ENCODE peak calls at places on chromosome 11, in four cellular contexts. One of them, this sample, is unnamed. For H3K36me3, the result is how much of the 10 kb centered on the place peaks cover.

GRCh38 chr11:96906521-96906920 is 516.7 kb downstream of the JRKL start:
- DNase-seq in HepG2: no peak
- DNase-seq in DND-41: no peak
- DNase-seq in GM12878: no peak
- DNase-seq in this sample: no peak

GRCh38 chr11:7964873-7965272 is 374 bp downstream of the NLRP10 start:
- DNase-seq in HepG2: no peak
- DNase-seq in DND-41: no peak
- DNase-seq in GM12878: no peak
- DNase-seq in this sample: no peak

GRCh38 chr11:2775626-2776350 is 76.0 kb upstream of the KCNQ1OT1 start:
- DNase-seq in HepG2: no peak
- DNase-seq in DND-41: no peak
- DNase-seq in GM12878: no peak
- DNase-seq in this sample: no peak

GRCh38 chr11:93322207-93322606 is 8.3 kb upstream of the DEUP1 start:
- DNase-seq in HepG2: no peak
- DNase-seq in DND-41: no peak
- DNase-seq in GM12878: no peak
- DNase-seq in this sample: no peak

GRCh38 chr11:61480936-61481335 is 27.6 kb upstream of the LRRC10B start:
- DNase-seq in HepG2: no peak
- DNase-seq in DND-41: peak
- DNase-seq in GM12878: no peak
- DNase-seq in this sample: no peak

GRCh38 chr11:2096919-2097301 is 42.3 kb downstream of the IGF2 start:
- DNase-seq in HepG2: no peak
- DNase-seq in DND-41: no peak
- DNase-seq in GM12878: no peak
- DNase-seq in this sample: no peak

GRCh38 chr11:97862021-97862420 is 1158.7 kb upstream of the CNTN5 start:
- DNase-seq in HepG2: no peak
- DNase-seq in DND-41: no peak
- DNase-seq in GM12878: no peak
- DNase-seq in this sample: no peak

GRCh38 chr11:7638710-7639642 is 34.3 kb downstream of the CYB5R2 start:
- DNase-seq in HepG2: no peak
- DNase-seq in DND-41: no peak
- DNase-seq in GM12878: no peak
- DNase-seq in this sample: no peak

GRCh38 chr11:56889986-56890385 is 98.7 kb upstream of the OR5AK2 start:
- DNase-seq in HepG2: no peak
- DNase-seq in DND-41: no peak
- DNase-seq in GM12878: no peak
- DNase-seq in this sample: no peak

GRCh38 chr11:67406969-67407699 is 3.3 kb downstream of the TBC1D10C start:
- DNase-seq in HepG2: no peak
- DNase-seq in DND-41: peak
- DNase-seq in GM12878: no peak
- DNase-seq in this sample: no peak

GRCh38 chr11:32809313-32809712 is 14.9 kb upstream of the CCDC73 start:
- DNase-seq in HepG2: peak
- DNase-seq in DND-41: peak
- DNase-seq in GM12878: no peak
- DNase-seq in this sample: peak

GRCh38 chr11:133711545-133711944 is 133.8 kb downstream of the SPATA19 start:
- DNase-seq in HepG2: no peak
- DNase-seq in DND-41: no peak
- DNase-seq in GM12878: no peak
- DNase-seq in this sample: no peak

GRCh38 chr11:45210846-45211245 is 64.4 kb downstream of the PRDM11 start:
- DNase-seq in HepG2: no peak
- DNase-seq in DND-41: no peak
- DNase-seq in GM12878: no peak
- DNase-seq in this sample: no peak

GRCh38 chr11:115736146-115736545 is 231.9 kb upstream of the CADM1 start:
- DNase-seq in HepG2: no peak
- DNase-seq in DND-41: no peak
- DNase-seq in GM12878: no peak
- DNase-seq in this sample: no peak

GRCh38 chr11:128627666-128628342 is 40.4 kb upstream of the ETS1 start:
- DNase-seq in HepG2: no peak
- DNase-seq in DND-41: no peak
- DNase-seq in GM12878: no peak
- DNase-seq in this sample: no peak

GRCh38 chr11:103537904-103538502 is 428.8 kb downstream of the DYNC2H1 start:
- DNase-seq in HepG2: no peak
- DNase-seq in DND-41: no peak
- DNase-seq in GM12878: no peak
- DNase-seq in this sample: peak

GRCh38 chr11:94635072-94635471 is 67.9 kb downstream of the PIWIL4 start:
- DNase-seq in HepG2: no peak
- DNase-seq in DND-41: no peak
- DNase-seq in GM12878: no peak
- DNase-seq in this sample: no peak

GRCh38 chr11:69007978-69008381 is 5.1 kb downstream of the MRGPRF start:
- DNase-seq in HepG2: peak
- DNase-seq in DND-41: no peak
- DNase-seq in GM12878: no peak
- DNase-seq in this sample: no peak

GRCh38 chr11:44823006-44823405 is 96.2 kb downstream of the TSPAN18 start:
- DNase-seq in HepG2: no peak
- DNase-seq in DND-41: no peak
- DNase-seq in GM12878: no peak
- DNase-seq in this sample: no peak

GRCh38 chr11:40130427-40130826 is 1329.0 kb downstream of the LRRC4C start:
- DNase-seq in HepG2: no peak
- DNase-seq in DND-41: no peak
- DNase-seq in GM12878: no peak
- DNase-seq in this sample: no peak

GRCh38 chr11:86587559-86588193 is 84.7 kb downstream of the ME3 start:
- DNase-seq in HepG2: no peak
- DNase-seq in DND-41: no peak
- DNase-seq in GM12878: no peak
- DNase-seq in this sample: no peak

GRCh38 chr11:31806944-31807790 is 4.0 kb downstream of the PAX6 start:
- DNase-seq in HepG2: no peak
- DNase-seq in DND-41: no peak
- DNase-seq in GM12878: no peak
- DNase-seq in this sample: no peak

GRCh38 chr11:31805037-31805628 is 6.0 kb downstream of the PAX6 start:
- DNase-seq in HepG2: no peak
- DNase-seq in DND-41: no peak
- DNase-seq in GM12878: no peak
- DNase-seq in this sample: no peak

GRCh38 chr11:31806186-31806943 is 4.8 kb downstream of the PAX6 start:
- DNase-seq in HepG2: no peak
- DNase-seq in DND-41: no peak
- DNase-seq in GM12878: no peak
- DNase-seq in this sample: no peak

GRCh38 chr11:31804439-31805036 is 6.6 kb downstream of the PAX6 start:
- DNase-seq in HepG2: no peak
- DNase-seq in DND-41: no peak
- DNase-seq in GM12878: no peak
- DNase-seq in this sample: no peak

DNA sequence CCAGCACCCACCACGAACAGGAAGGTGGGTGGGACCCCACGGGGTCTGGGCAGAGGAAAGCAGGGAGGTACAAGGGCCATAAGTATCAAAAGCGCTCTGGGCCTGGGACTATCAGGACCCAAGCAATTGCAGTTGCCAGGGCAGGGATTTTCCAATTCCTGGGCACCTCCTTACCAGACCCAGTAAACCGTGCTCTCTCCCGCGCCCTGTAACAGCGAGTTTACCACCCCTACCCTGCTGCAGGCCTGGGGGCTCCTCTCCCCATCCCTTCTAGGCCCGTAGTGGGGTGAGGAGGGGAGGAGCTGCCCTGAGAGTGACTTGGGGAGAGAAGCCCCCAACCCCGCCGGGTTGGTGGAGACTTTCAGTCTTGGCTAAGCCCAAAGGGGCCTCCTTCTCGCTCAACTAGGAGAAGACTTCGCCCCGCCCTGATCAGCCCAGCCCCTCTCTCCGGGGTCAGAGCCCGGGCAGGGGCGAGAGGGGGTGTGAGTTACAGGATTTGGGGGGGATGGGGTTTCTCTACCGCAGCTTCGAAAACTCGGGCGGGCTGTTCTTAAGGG is 5.4 kb downstream of the PAX6 start:
- DNase-seq in HepG2: no peak
- DNase-seq in DND-41: no peak
- DNase-seq in GM12878: no peak
- DNase-seq in this sample: no peak
- H3K4me3 ChIP-seq in HepG2: no peak
- H3K4me3 ChIP-seq in DND-41: no peak
- H3K4me3 ChIP-seq in GM12878: no peak
- H3K4me3 ChIP-seq in this sample: no peak

GRCh38 chr11:76806608-76807205 is 23.6 kb downstream of the TSKU start:
- DNase-seq in HepG2: no peak
- DNase-seq in DND-41: no peak
- DNase-seq in GM12878: no peak
- DNase-seq in this sample: no peak

GRCh38 chr11:76808158-76808557 is 25.0 kb downstream of the TSKU start:
- DNase-seq in HepG2: no peak
- DNase-seq in DND-41: no peak
- DNase-seq in GM12878: no peak
- DNase-seq in this sample: no peak

GRCh38 chr11:76808996-76809395 is 25.8 kb downstream of the TSKU start:
- DNase-seq in HepG2: no peak
- DNase-seq in DND-41: no peak
- DNase-seq in GM12878: no peak
- DNase-seq in this sample: no peak

GRCh38 chr11:76806131-76806530 is 23.0 kb downstream of the TSKU start:
- DNase-seq in HepG2: no peak
- DNase-seq in DND-41: no peak
- DNase-seq in GM12878: no peak
- DNase-seq in this sample: no peak

GRCh38 chr11:76807206-76807875 is 24.2 kb downstream of the TSKU start:
- DNase-seq in HepG2: peak
- DNase-seq in DND-41: peak
- DNase-seq in GM12878: no peak
- DNase-seq in this sample: no peak
- H3K9ac ChIP-seq in HepG2: no peak
- H3K9ac ChIP-seq in DND-41: no peak
- H3K9ac ChIP-seq in GM12878: no peak
- H3K9ac ChIP-seq in this sample: peak

GRCh38 chr11:17986711-17987220 is 26.1 kb downstream of the SERGEF start:
- DNase-seq in HepG2: peak
- DNase-seq in DND-41: no peak
- DNase-seq in GM12878: no peak
- DNase-seq in this sample: no peak

GRCh38 chr11:17987826-17988225 is 25.0 kb downstream of the SERGEF start:
- DNase-seq in HepG2: no peak
- DNase-seq in DND-41: no peak
- DNase-seq in GM12878: no peak
- DNase-seq in this sample: no peak

GRCh38 chr11:17983569-17983968 is 29.3 kb downstream of the SERGEF start:
- DNase-seq in HepG2: no peak
- DNase-seq in DND-41: no peak
- DNase-seq in GM12878: no peak
- DNase-seq in this sample: no peak

GRCh38 chr11:17986007-17986710 is 26.7 kb downstream of the SERGEF start:
- DNase-seq in HepG2: no peak
- DNase-seq in DND-41: no peak
- DNase-seq in GM12878: no peak
- DNase-seq in this sample: no peak

GRCh38 chr11:17985517-17985916 is 27.3 kb downstream of the SERGEF start:
- DNase-seq in HepG2: peak
- DNase-seq in DND-41: no peak
- DNase-seq in GM12878: no peak
- DNase-seq in this sample: no peak
- H3K36me3 ChIP-seq in HepG2: under half
- H3K36me3 ChIP-seq in DND-41: under half
- H3K36me3 ChIP-seq in GM12878: under half
- H3K36me3 ChIP-seq in this sample: under half

GRCh38 chr11:125763483-125763882 is 15.1 kb downstream of the PATE2 start:
- DNase-seq in HepG2: no peak
- DNase-seq in DND-41: no peak
- DNase-seq in GM12878: no peak
- DNase-seq in this sample: no peak

GRCh38 chr11:125766251-125766650 is 12.4 kb downstream of the PATE2 start:
- DNase-seq in HepG2: no peak
- DNase-seq in DND-41: no peak
- DNase-seq in GM12878: no peak
- DNase-seq in this sample: no peak

GRCh38 chr11:125772834-125773505 is 5.7 kb downstream of the PATE2 start:
- DNase-seq in HepG2: no peak
- DNase-seq in DND-41: no peak
- DNase-seq in GM12878: no peak
- DNase-seq in this sample: no peak

GRCh38 chr11:125770583-125770982 is 8.0 kb downstream of the PATE2 start:
- DNase-seq in HepG2: no peak
- DNase-seq in DND-41: no peak
- DNase-seq in GM12878: no peak
- DNase-seq in this sample: no peak

GRCh38 chr11:125768256-125769046 is 10.2 kb downstream of the PATE2 start:
- DNase-seq in HepG2: no peak
- DNase-seq in DND-41: no peak
- DNase-seq in GM12878: no peak
- DNase-seq in this sample: no peak
- H3K4me3 ChIP-seq in HepG2: no peak
- H3K4me3 ChIP-seq in DND-41: no peak
- H3K4me3 ChIP-seq in GM12878: no peak
- H3K4me3 ChIP-seq in this sample: no peak

DNA sequence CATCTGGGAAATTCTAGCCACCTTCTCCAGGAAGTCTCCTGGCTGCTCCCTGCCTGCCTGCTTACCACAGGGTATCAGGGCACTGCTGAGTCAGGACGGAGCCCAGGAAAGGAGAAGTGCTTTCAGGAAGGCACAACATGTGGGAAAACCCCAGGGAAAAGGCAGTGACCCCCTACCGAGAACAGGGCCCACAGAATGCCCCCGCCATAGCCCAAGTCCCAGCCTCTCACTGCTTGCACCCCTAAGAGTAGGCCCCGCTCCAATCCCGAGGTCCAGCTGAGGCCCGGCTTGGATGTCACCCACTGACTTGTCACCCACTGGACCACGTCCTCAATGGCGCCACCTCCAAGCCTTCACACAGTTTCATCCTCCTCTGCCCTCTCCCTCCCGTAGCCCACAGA is 34.1 kb downstream of the ARAP1 start:
- DNase-seq in HepG2: no peak
- DNase-seq in DND-41: no peak
- DNase-seq in GM12878: no peak
- DNase-seq in this sample: no peak
- H3K9ac ChIP-seq in HepG2: no peak
- H3K9ac ChIP-seq in DND-41: no peak
- H3K9ac ChIP-seq in GM12878: no peak
- H3K9ac ChIP-seq in this sample: no peak

This sample was measured in SK-N-MC.